ENCODE peak calls at places on chromosomes 11 and 22, in eight cellular contexts. Q, G, I, O, N, B, P and M are unnamed samples.

GRCh38 chr11:68509105-68509504 is 48.6 kb downstream of the PPP6R3 start:
- DNase-seq in N (no peak), G (no peak), I (peak; percentile 28), Q (no peak), P (no peak), B (no peak), O (no peak), M (no peak)

GRCh38 chr11:17979770-17980371 is 33.0 kb downstream of the SERGEF start:
- DNase-seq in O (peak; percentile 37), N (no peak), I (peak; percentile 81), P (no peak), Q (peak; percentile 74), B (peak; percentile 21), G (no peak), M (peak; percentile 45)

GRCh38 chr11:60923800-60924109 is 505 bp upstream of the TMEM132A start:
- DNase-seq in B (no peak), Q (no peak), O (no peak), N (no peak), P (no peak), G (no peak), I (no peak), M (no peak)

GRCh38 chr11:61065955-61066638 is 36.2 kb upstream of the CD5 start:
- DNase-seq in Q (no peak), P (no peak), G (peak; percentile 48), O (no peak), N (no peak), I (no peak), B (no peak), M (no peak)

GRCh38 chr22:40400173-40400572 is 29.8 kb downstream of the SGSM3 start:
- DNase-seq in I (no peak), N (no peak), B (no peak), G (no peak), P (peak; percentile 42), Q (no peak), O (peak; percentile 52), M (no peak)

GRCh38 chr11:67120881-67121710 is 2.0 kb downstream of the KDM2A start:
- DNase-seq in P (peak; percentile 53), Q (no peak), N (no peak), G (peak; percentile 70), B (peak; percentile 33), I (no peak), O (peak; percentile 45), M (peak; percentile 13)

GRCh38 chr11:110896358-110896757 is 184.1 kb upstream of the ARHGAP20 start:
- DNase-seq in P (no peak), N (no peak), I (no peak), G (no peak), Q (no peak), O (no peak), B (no peak), M (no peak)

GRCh38 chr11:117456027-117456720 is 128.5 kb downstream of the CEP164 start:
- DNase-seq in O (no peak), I (no peak), G (no peak), B (no peak), P (no peak), Q (no peak), N (no peak), M (no peak)

GRCh38 chr11:115740365-115740764 is 236.2 kb upstream of the CADM1 start:
- DNase-seq in P (no peak), B (no peak), G (no peak), N (no peak), I (no peak), Q (no peak), O (no peak), M (no peak)

GRCh38 chr11:67407700-67408163 is 3.8 kb downstream of the TBC1D10C start:
- DNase-seq in I (no peak), B (no peak), P (no peak), O (no peak), Q (no peak), G (no peak), N (no peak), M (no peak)

GRCh38 chr11:27254744-27255446 is 108.1 kb downstream of the CCDC34 start:
- DNase-seq in O (no peak), I (no peak), B (no peak), Q (no peak), P (no peak), G (no peak), N (no peak), M (no peak)

GRCh38 chr22:31346733-31347250 is 646 bp upstream of the PATZ1 start:
- DNase-seq in N (no peak), O (peak; percentile 63), G (peak; percentile 74), I (peak; percentile 82), Q (peak; percentile 57), B (peak; percentile 43), P (peak; percentile 57), M (no peak)
- H3K4me1 ChIP-seq in N (peaks cover 30% of the 10 kb centered on the region), O (peaks cover 43% of the 10 kb centered on the region), G (peaks cover 54% of the 10 kb centered on the region), I (peaks cover 21% of the 10 kb centered on the region), Q (peaks cover 42% of the 10 kb centered on the region), B (peaks cover 27% of the 10 kb centered on the region), P (peaks cover 44% of the 10 kb centered on the region), M (peaks cover 17% of the 10 kb centered on the region)

DNA sequence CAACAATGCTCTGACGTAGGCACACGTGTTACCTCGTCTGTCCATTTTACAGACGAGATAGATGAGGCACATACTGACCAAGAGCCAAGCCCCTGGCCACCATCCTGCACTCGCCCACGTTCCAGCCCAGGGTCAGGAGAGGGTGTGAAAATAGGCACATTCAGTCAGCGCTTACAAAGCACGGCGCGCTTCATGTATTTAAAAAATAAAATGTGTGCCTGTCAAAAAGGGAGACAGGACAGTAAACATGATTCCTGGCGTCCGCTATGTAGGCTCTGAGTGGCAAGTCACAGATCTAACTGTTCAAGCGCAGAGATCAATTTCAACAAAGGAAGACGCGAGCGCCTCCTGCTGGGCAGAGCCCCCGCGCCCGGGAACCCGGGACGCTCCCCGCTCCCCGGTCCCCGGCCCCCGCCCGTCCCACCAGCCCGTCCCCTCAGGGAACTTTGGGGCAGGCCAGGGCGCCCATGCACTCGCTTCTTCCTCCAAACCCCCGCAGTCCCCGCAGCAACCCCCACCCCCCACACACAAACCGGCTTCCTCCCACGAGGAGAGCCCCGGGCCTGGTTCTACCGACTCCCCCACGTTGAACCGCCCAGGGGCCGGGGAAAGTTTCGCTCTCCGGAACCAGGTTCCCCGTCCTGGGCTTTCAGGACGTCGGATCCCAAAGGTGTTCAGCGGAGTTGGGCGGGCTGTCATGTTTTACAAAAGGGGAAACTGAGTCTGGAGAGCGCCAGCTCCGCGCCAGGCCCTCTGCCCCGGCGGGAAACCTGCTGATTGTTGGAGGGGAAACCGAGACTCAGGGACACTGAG is 10.4 kb upstream of the C1QTNF6 start:
- DNase-seq in B (peak; percentile 86), P (peak; percentile 94), N (peak; percentile 57), O (peak; percentile 88), Q (peak; percentile 72), I (peak; percentile 82), G (peak; percentile 89), M (no peak)
- TF ChIP-seq POLR2AphosphoS5 in B (peak; percentile 40), P (no peak), N (peak; percentile 24), O (no peak), Q (no peak), I (no peak), G (no peak), M (no peak)

GRCh38 chr11:64842366-64842759 is 2.1 kb downstream of the CDC42BPG start:
- DNase-seq in B (no peak), P (no peak), O (no peak), N (no peak), Q (no peak), G (no peak), I (no peak), M (no peak)

GRCh38 chr11:64841592-64842365 is 2.7 kb downstream of the CDC42BPG start:
- DNase-seq in O (no peak), P (no peak), I (peak; percentile 47), N (no peak), G (no peak), B (peak; percentile 57), Q (peak; percentile 35), M (no peak)

GRCh38 chr11:64843971-64844329 is 503 bp downstream of the CDC42BPG start:
- DNase-seq in Q (no peak), O (no peak), N (no peak), G (no peak), I (no peak), B (no peak), P (no peak), M (no peak)

GRCh38 chr11:64844330-64845124 is at the start of gene CDC42BPG:
- DNase-seq in Q (peak; percentile 96), G (no peak), P (peak; percentile 91), N (peak; percentile 57), I (peak; percentile 97), O (peak; percentile 92), B (peak; percentile 90), M (no peak)

GRCh38 chr11:64842851-64843841 is 1.3 kb downstream of the CDC42BPG start:
- DNase-seq in I (no peak), N (no peak), G (no peak), B (peak; percentile 85), O (peak; percentile 82), Q (peak; percentile 60), P (peak; percentile 87), M (no peak)
- H3K4me3 ChIP-seq in I (peak overlapping the region; percentile 86), N (peak overlapping the region; percentile 95), G (no peak overlapping the region), B (peak overlapping the region; percentile 56), O (peak overlapping the region; percentile 50), Q (peak overlapping the region; percentile 56), P (peak overlapping the region; percentile 66), M (no peak overlapping the region)

GRCh38 chr11:118899296-118899688 is 15.6 kb downstream of the CXCR5 start:
- DNase-seq in G (no peak), B (no peak), N (no peak), Q (no peak), I (no peak), O (no peak), P (no peak), M (no peak)

GRCh38 chr11:118901494-118902335 is 18.0 kb downstream of the CXCR5 start:
- DNase-seq in G (peak; percentile 67), I (no peak), P (no peak), O (no peak), B (no peak), N (no peak), Q (no peak), M (no peak)

GRCh38 chr11:118899706-118900360 is 16.1 kb downstream of the CXCR5 start:
- DNase-seq in O (no peak), I (no peak), P (no peak), G (peak; percentile 61), N (no peak), B (no peak), Q (no peak), M (no peak)

GRCh38 chr11:118902336-118903203 is 18.9 kb downstream of the CXCR5 start:
- DNase-seq in B (no peak), N (no peak), I (no peak), G (peak; percentile 61), O (no peak), P (no peak), Q (no peak), M (no peak)

DNA sequence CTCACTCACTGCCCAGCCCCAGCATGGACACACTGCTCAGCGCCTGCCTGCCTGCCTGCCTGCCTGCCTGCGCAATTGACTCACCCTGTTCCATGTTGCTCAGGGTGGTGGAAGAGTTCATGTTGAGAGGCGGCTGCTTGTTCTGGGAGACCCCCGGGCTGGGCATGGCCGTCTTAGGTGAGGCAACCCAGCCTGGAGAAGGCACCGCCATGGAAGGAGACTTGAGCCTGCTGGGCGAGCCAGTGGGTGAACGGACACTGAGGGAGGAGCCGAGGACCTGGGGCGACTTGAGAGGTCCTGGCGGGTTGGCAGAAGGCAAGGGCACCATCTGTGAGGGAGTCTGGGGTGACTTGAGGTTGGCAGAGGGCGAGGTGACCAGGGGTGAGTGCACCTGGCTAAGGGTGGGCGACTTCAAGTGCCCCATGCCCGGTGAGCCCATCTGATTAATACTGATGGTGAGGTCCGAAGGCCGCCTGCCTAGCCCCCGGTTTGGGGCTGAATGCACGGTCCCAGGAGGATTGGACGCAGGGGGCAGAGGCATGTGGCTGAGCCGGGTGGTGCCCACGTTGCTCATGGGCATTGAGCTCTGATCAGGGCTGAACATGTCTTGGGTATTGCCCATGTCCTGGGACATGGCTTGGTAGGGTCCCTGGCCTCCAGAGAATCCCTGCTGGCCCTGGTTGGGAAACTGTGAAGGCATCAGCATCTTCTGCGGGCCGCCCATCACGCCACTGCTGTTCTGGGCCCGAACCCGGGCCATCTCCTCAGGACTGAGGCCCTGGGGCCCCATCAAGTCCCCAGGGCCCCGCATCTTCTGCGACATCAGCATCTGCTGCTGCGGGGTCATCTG is 17.1 kb downstream of the CXCR5 start:
- DNase-seq in P (no peak), G (peak; percentile 56), Q (no peak), N (no peak), B (no peak), O (no peak), I (no peak), M (no peak)
- H3K4me1 ChIP-seq in P (peaks cover 4% of the 10 kb centered on the region), G (peaks cover 43% of the 10 kb centered on the region), Q (peaks cover 37% of the 10 kb centered on the region), N (no peaks in the 10 kb centered on the region), B (peaks cover 7% of the 10 kb centered on the region), O (peaks cover 8% of the 10 kb centered on the region), I (peaks cover 27% of the 10 kb centered on the region), M (peaks cover 63% of the 10 kb centered on the region)